ENCODE peak calls at places on chromosomes 3 and 15, in nine cellular contexts. One of them, this sample, is unnamed.

GRCh38 chr3:89314454-89314853 is 207.0 kb downstream of the EPHA3 start:
- DNase-seq in BE2C: no peak
- DNase-seq in cardiac fibroblast: peak
- DNase-seq in thoracic aorta: no peak
- DNase-seq in prostate gland: no peak
- DNase-seq in AG04450: no peak
- DNase-seq in fibroblast of pulmonary artery: peak
- DNase-seq in tibial artery: no peak
- DNase-seq in GM12865: peak
- DNase-seq in this sample: no peak

GRCh38 chr15:101420232-101420631 is 69.3 kb downstream of the PCSK6 start:
- DNase-seq in BE2C: no peak
- DNase-seq in prostate gland: no peak
- DNase-seq in tibial artery: no peak
- DNase-seq in cardiac fibroblast: no peak
- DNase-seq in fibroblast of pulmonary artery: no peak
- DNase-seq in thoracic aorta: no peak
- DNase-seq in GM12865: no peak
- DNase-seq in AG04450: no peak
- DNase-seq in this sample: no peak

GRCh38 chr3:110821586-110821985 is 250.0 kb upstream of the NECTIN3 start:
- DNase-seq in thoracic aorta: no peak
- DNase-seq in tibial artery: no peak
- DNase-seq in BE2C: no peak
- DNase-seq in cardiac fibroblast: peak
- DNase-seq in AG04450: no peak
- DNase-seq in prostate gland: no peak
- DNase-seq in fibroblast of pulmonary artery: no peak
- DNase-seq in GM12865: no peak
- DNase-seq in this sample: no peak

GRCh38 chr15:45635763-45636292 is 999 bp downstream of the SQOR start:
- DNase-seq in BE2C: no peak
- DNase-seq in tibial artery: no peak
- DNase-seq in cardiac fibroblast: no peak
- DNase-seq in prostate gland: no peak
- DNase-seq in AG04450: no peak
- DNase-seq in GM12865: no peak
- DNase-seq in thoracic aorta: no peak
- DNase-seq in fibroblast of pulmonary artery: no peak
- DNase-seq in this sample: no peak

GRCh38 chr3:50365080-50365841 is 5.9 kb upstream of the TMEM115 start:
- DNase-seq in cardiac fibroblast: peak
- DNase-seq in GM12865: peak
- DNase-seq in AG04450: peak
- DNase-seq in tibial artery: peak
- DNase-seq in BE2C: peak
- DNase-seq in prostate gland: peak
- DNase-seq in fibroblast of pulmonary artery: peak
- DNase-seq in thoracic aorta: peak
- DNase-seq in this sample: peak

GRCh38 chr15:23411841-23412240 is 35.2 kb downstream of the GOLGA6L2 start:
- DNase-seq in fibroblast of pulmonary artery: no peak
- DNase-seq in BE2C: no peak
- DNase-seq in cardiac fibroblast: no peak
- DNase-seq in tibial artery: no peak
- DNase-seq in AG04450: no peak
- DNase-seq in GM12865: no peak
- DNase-seq in thoracic aorta: no peak
- DNase-seq in prostate gland: no peak
- DNase-seq in this sample: no peak

GRCh38 chr3:172061724-172062184 is 22.4 kb downstream of the FNDC3B start:
- DNase-seq in AG04450: no peak
- DNase-seq in fibroblast of pulmonary artery: no peak
- DNase-seq in GM12865: peak
- DNase-seq in prostate gland: peak
- DNase-seq in thoracic aorta: no peak
- DNase-seq in cardiac fibroblast: peak
- DNase-seq in tibial artery: no peak
- DNase-seq in BE2C: no peak
- DNase-seq in this sample: no peak

GRCh38 chr3:149086232-149086988 is at the start of gene HLTF:
- DNase-seq in AG04450: peak
- DNase-seq in thoracic aorta: peak
- DNase-seq in BE2C: peak
- DNase-seq in prostate gland: peak
- DNase-seq in fibroblast of pulmonary artery: peak
- DNase-seq in tibial artery: peak
- DNase-seq in cardiac fibroblast: peak
- DNase-seq in GM12865: peak
- DNase-seq in this sample: peak

GRCh38 chr3:49671291-49672288 is 2.6 kb upstream of the APEH start:
- DNase-seq in thoracic aorta: no peak
- DNase-seq in cardiac fibroblast: peak
- DNase-seq in GM12865: peak
- DNase-seq in fibroblast of pulmonary artery: peak
- DNase-seq in BE2C: peak
- DNase-seq in AG04450: peak
- DNase-seq in tibial artery: no peak
- DNase-seq in prostate gland: peak
- DNase-seq in this sample: peak

GRCh38 chr15:78726870-78727551 is 84.3 kb downstream of the ADAMTS7 start:
- DNase-seq in tibial artery: no peak
- DNase-seq in fibroblast of pulmonary artery: no peak
- DNase-seq in cardiac fibroblast: peak
- DNase-seq in AG04450: no peak
- DNase-seq in GM12865: peak
- DNase-seq in prostate gland: no peak
- DNase-seq in thoracic aorta: no peak
- DNase-seq in BE2C: peak
- DNase-seq in this sample: peak

GRCh38 chr3:40969341-40969740 is 230.0 kb upstream of the CTNNB1 start:
- DNase-seq in prostate gland: no peak
- DNase-seq in fibroblast of pulmonary artery: no peak
- DNase-seq in cardiac fibroblast: no peak
- DNase-seq in BE2C: no peak
- DNase-seq in AG04450: no peak
- DNase-seq in thoracic aorta: no peak
- DNase-seq in GM12865: no peak
- DNase-seq in tibial artery: no peak
- DNase-seq in this sample: no peak

GRCh38 chr3:57805674-57806073 is 49.6 kb downstream of the SLMAP start:
- DNase-seq in cardiac fibroblast: peak
- DNase-seq in fibroblast of pulmonary artery: peak
- DNase-seq in tibial artery: no peak
- DNase-seq in prostate gland: no peak
- DNase-seq in thoracic aorta: no peak
- DNase-seq in AG04450: peak
- DNase-seq in BE2C: no peak
- DNase-seq in GM12865: no peak
- DNase-seq in this sample: no peak

GRCh38 chr3:61890586-61890985 is 329.2 kb downstream of the PTPRG start:
- DNase-seq in GM12865: no peak
- DNase-seq in AG04450: no peak
- DNase-seq in BE2C: no peak
- DNase-seq in thoracic aorta: no peak
- DNase-seq in prostate gland: no peak
- DNase-seq in cardiac fibroblast: no peak
- DNase-seq in fibroblast of pulmonary artery: no peak
- DNase-seq in tibial artery: no peak
- DNase-seq in this sample: no peak

GRCh38 chr3:47685037-47685436 is 96.7 kb downstream of the SMARCC1 start:
- DNase-seq in tibial artery: no peak
- DNase-seq in AG04450: no peak
- DNase-seq in BE2C: no peak
- DNase-seq in fibroblast of pulmonary artery: peak
- DNase-seq in GM12865: no peak
- DNase-seq in prostate gland: no peak
- DNase-seq in thoracic aorta: no peak
- DNase-seq in cardiac fibroblast: peak
- DNase-seq in this sample: no peak

GRCh38 chr3:107543666-107544065 is 20.9 kb downstream of the BBX start:
- DNase-seq in tibial artery: no peak
- DNase-seq in prostate gland: no peak
- DNase-seq in cardiac fibroblast: peak
- DNase-seq in thoracic aorta: no peak
- DNase-seq in BE2C: no peak
- DNase-seq in GM12865: peak
- DNase-seq in AG04450: no peak
- DNase-seq in fibroblast of pulmonary artery: peak
- DNase-seq in this sample: peak

GRCh38 chr3:66501483-66502266 is 853 bp upstream of the LRIG1 start:
- DNase-seq in BE2C: no peak
- DNase-seq in prostate gland: no peak
- DNase-seq in cardiac fibroblast: no peak
- DNase-seq in AG04450: no peak
- DNase-seq in fibroblast of pulmonary artery: no peak
- DNase-seq in thoracic aorta: no peak
- DNase-seq in tibial artery: no peak
- DNase-seq in GM12865: no peak
- DNase-seq in this sample: peak

GRCh38 chr15:48440084-48440483 is 108.9 kb downstream of the DUT start:
- DNase-seq in BE2C: peak
- DNase-seq in cardiac fibroblast: peak
- DNase-seq in AG04450: peak
- DNase-seq in GM12865: no peak
- DNase-seq in prostate gland: no peak
- DNase-seq in fibroblast of pulmonary artery: peak
- DNase-seq in tibial artery: peak
- DNase-seq in thoracic aorta: no peak
- DNase-seq in this sample: peak

GRCh38 chr3:169939751-169940150 is 26.9 kb upstream of the SEC62 start:
- DNase-seq in thoracic aorta: no peak
- DNase-seq in BE2C: no peak
- DNase-seq in cardiac fibroblast: no peak
- DNase-seq in GM12865: peak
- DNase-seq in prostate gland: no peak
- DNase-seq in tibial artery: no peak
- DNase-seq in AG04450: no peak
- DNase-seq in fibroblast of pulmonary artery: no peak
- DNase-seq in this sample: no peak

GRCh38 chr3:169946336-169946735 is 20.3 kb upstream of the SEC62 start:
- DNase-seq in cardiac fibroblast: no peak
- DNase-seq in BE2C: no peak
- DNase-seq in fibroblast of pulmonary artery: no peak
- DNase-seq in GM12865: no peak
- DNase-seq in thoracic aorta: no peak
- DNase-seq in prostate gland: no peak
- DNase-seq in tibial artery: no peak
- DNase-seq in AG04450: no peak
- DNase-seq in this sample: no peak

GRCh38 chr3:169948559-169949371 is 17.8 kb upstream of the SEC62 start:
- DNase-seq in thoracic aorta: no peak
- DNase-seq in fibroblast of pulmonary artery: no peak
- DNase-seq in AG04450: no peak
- DNase-seq in GM12865: peak
- DNase-seq in cardiac fibroblast: no peak
- DNase-seq in prostate gland: no peak
- DNase-seq in BE2C: no peak
- DNase-seq in tibial artery: no peak
- DNase-seq in this sample: no peak

GRCh38 chr3:169940486-169941181 is 26.0 kb upstream of the SEC62 start:
- DNase-seq in GM12865: peak
- DNase-seq in tibial artery: no peak
- DNase-seq in fibroblast of pulmonary artery: no peak
- DNase-seq in BE2C: no peak
- DNase-seq in prostate gland: no peak
- DNase-seq in cardiac fibroblast: no peak
- DNase-seq in AG04450: no peak
- DNase-seq in thoracic aorta: no peak
- DNase-seq in this sample: no peak

DNA sequence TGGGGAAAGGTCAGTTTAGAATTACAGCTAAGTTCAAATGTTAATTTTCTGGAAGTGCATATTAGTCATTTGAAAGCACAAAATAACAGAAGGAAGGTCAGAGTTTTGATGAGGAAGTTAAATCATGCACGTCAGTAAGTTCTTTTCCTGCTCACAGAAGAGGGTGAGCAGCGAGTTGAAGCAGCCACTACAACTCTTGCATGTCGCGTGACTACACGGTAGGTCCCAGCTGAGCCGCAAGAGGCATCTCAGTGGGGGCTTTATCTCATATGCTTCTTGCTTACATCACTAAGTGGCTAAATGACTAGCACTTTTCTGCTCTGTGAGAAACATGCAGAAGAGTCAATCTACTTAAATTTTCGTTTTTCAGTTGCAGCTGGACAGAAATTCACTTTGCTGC is 21.3 kb upstream of the SEC62 start:
- DNase-seq in fibroblast of pulmonary artery: peak
- DNase-seq in cardiac fibroblast: peak
- DNase-seq in prostate gland: no peak
- DNase-seq in tibial artery: peak
- DNase-seq in thoracic aorta: no peak
- DNase-seq in GM12865: peak
- DNase-seq in BE2C: no peak
- DNase-seq in AG04450: no peak
- DNase-seq in this sample: no peak
- H3K4me3 ChIP-seq in fibroblast of pulmonary artery: no peak
- H3K4me3 ChIP-seq in cardiac fibroblast: no peak
- H3K4me3 ChIP-seq in prostate gland: no peak
- H3K4me3 ChIP-seq in tibial artery: no peak
- H3K4me3 ChIP-seq in thoracic aorta: no peak
- H3K4me3 ChIP-seq in GM12865: peak
- H3K4me3 ChIP-seq in BE2C: no peak
- H3K4me3 ChIP-seq in AG04450: no peak
- H3K4me3 ChIP-seq in this sample: no peak

GRCh38 chr3:18369561-18370185 is 55.5 kb downstream of the SATB1 start:
- DNase-seq in AG04450: no peak
- DNase-seq in GM12865: no peak
- DNase-seq in fibroblast of pulmonary artery: no peak
- DNase-seq in tibial artery: no peak
- DNase-seq in BE2C: peak
- DNase-seq in prostate gland: no peak
- DNase-seq in cardiac fibroblast: no peak
- DNase-seq in thoracic aorta: no peak
- DNase-seq in this sample: peak
- H3K4me3 ChIP-seq in AG04450: no peak
- H3K4me3 ChIP-seq in GM12865: no peak
- H3K4me3 ChIP-seq in fibroblast of pulmonary artery: no peak
- H3K4me3 ChIP-seq in tibial artery: no peak
- H3K4me3 ChIP-seq in BE2C: peak
- H3K4me3 ChIP-seq in prostate gland: no peak
- H3K4me3 ChIP-seq in cardiac fibroblast: no peak
- H3K4me3 ChIP-seq in thoracic aorta: no peak
- H3K4me3 ChIP-seq in this sample: no peak

GRCh38 chr15:41957021-41957897 is 15.1 kb downstream of the EHD4 start:
- DNase-seq in AG04450: no peak
- DNase-seq in prostate gland: no peak
- DNase-seq in fibroblast of pulmonary artery: no peak
- DNase-seq in tibial artery: no peak
- DNase-seq in cardiac fibroblast: no peak
- DNase-seq in GM12865: peak
- DNase-seq in BE2C: no peak
- DNase-seq in thoracic aorta: no peak
- DNase-seq in this sample: no peak
- H3K4me3 ChIP-seq in AG04450: no peak
- H3K4me3 ChIP-seq in prostate gland: no peak
- H3K4me3 ChIP-seq in fibroblast of pulmonary artery: no peak
- H3K4me3 ChIP-seq in tibial artery: no peak
- H3K4me3 ChIP-seq in cardiac fibroblast: no peak
- H3K4me3 ChIP-seq in GM12865: no peak
- H3K4me3 ChIP-seq in BE2C: no peak
- H3K4me3 ChIP-seq in thoracic aorta: peak
- H3K4me3 ChIP-seq in this sample: no peak

GRCh38 chr3:136135039-136135802 is 60.9 kb downstream of the MSL2 start:
- DNase-seq in BE2C: peak
- DNase-seq in AG04450: no peak
- DNase-seq in GM12865: peak
- DNase-seq in prostate gland: no peak
- DNase-seq in fibroblast of pulmonary artery: peak
- DNase-seq in tibial artery: no peak
- DNase-seq in cardiac fibroblast: no peak
- DNase-seq in thoracic aorta: no peak
- DNase-seq in this sample: no peak

GRCh38 chr3:136134091-136134490 is 62.0 kb downstream of the MSL2 start:
- DNase-seq in tibial artery: no peak
- DNase-seq in BE2C: no peak
- DNase-seq in GM12865: no peak
- DNase-seq in fibroblast of pulmonary artery: no peak
- DNase-seq in prostate gland: no peak
- DNase-seq in AG04450: no peak
- DNase-seq in cardiac fibroblast: no peak
- DNase-seq in thoracic aorta: no peak
- DNase-seq in this sample: no peak
- H3K4me3 ChIP-seq in tibial artery: no peak
- H3K4me3 ChIP-seq in BE2C: no peak
- H3K4me3 ChIP-seq in GM12865: no peak
- H3K4me3 ChIP-seq in fibroblast of pulmonary artery: no peak
- H3K4me3 ChIP-seq in prostate gland: no peak
- H3K4me3 ChIP-seq in AG04450: no peak
- H3K4me3 ChIP-seq in cardiac fibroblast: no peak
- H3K4me3 ChIP-seq in thoracic aorta: no peak
- H3K4me3 ChIP-seq in this sample: no peak